ENCODE peak calls at places on chromosomes 13 and 19, in six cellular contexts. One of them, this sample, is unnamed. For H3K4me1, the result is how much of the 10 kb centered on the place peaks cover.

GRCh38 chr13:42137856-42138537 is 89.5 kb downstream of the DGKH start:
- DNase-seq in upper lobe of left lung: no peak
- DNase-seq in body of pancreas: no peak
- DNase-seq in IMR-90: peak
- DNase-seq in tibial nerve: no peak
- DNase-seq in prostate gland: no peak
- DNase-seq in this sample: no peak

GRCh38 chr19:29690842-29691241 is 24.2 kb downstream of the C19orf12 start:
- DNase-seq in tibial nerve: no peak
- DNase-seq in body of pancreas: no peak
- DNase-seq in prostate gland: no peak
- DNase-seq in IMR-90: peak
- DNase-seq in upper lobe of left lung: no peak
- DNase-seq in this sample: no peak

GRCh38 chr19:44891016-44891882 is at the start of gene TOMM40:
- DNase-seq in IMR-90: peak
- DNase-seq in tibial nerve: no peak
- DNase-seq in upper lobe of left lung: no peak
- DNase-seq in body of pancreas: peak
- DNase-seq in prostate gland: no peak
- DNase-seq in this sample: no peak

GRCh38 chr13:25180795-25181537 is 8.9 kb upstream of the AMER2 start:
- DNase-seq in tibial nerve: no peak
- DNase-seq in upper lobe of left lung: no peak
- DNase-seq in prostate gland: no peak
- DNase-seq in IMR-90: no peak
- DNase-seq in body of pancreas: no peak
- DNase-seq in this sample: no peak

GRCh38 chr19:1373534-1374249 is 10.0 kb upstream of the NDUFS7 start:
- DNase-seq in tibial nerve: no peak
- DNase-seq in upper lobe of left lung: no peak
- DNase-seq in prostate gland: no peak
- DNase-seq in IMR-90: peak
- DNase-seq in body of pancreas: peak
- DNase-seq in this sample: no peak

GRCh38 chr13:85724554-85725432 is 74.4 kb downstream of the SLITRK6 start:
- DNase-seq in body of pancreas: no peak
- DNase-seq in tibial nerve: no peak
- DNase-seq in upper lobe of left lung: no peak
- DNase-seq in IMR-90: peak
- DNase-seq in prostate gland: no peak
- DNase-seq in this sample: no peak

GRCh38 chr19:8240274-8241229 is 31.4 kb downstream of the CERS4 start:
- DNase-seq in upper lobe of left lung: peak
- DNase-seq in prostate gland: peak
- DNase-seq in IMR-90: peak
- DNase-seq in tibial nerve: peak
- DNase-seq in body of pancreas: peak
- DNase-seq in this sample: peak

GRCh38 chr13:22455036-22455435 is 725.7 kb upstream of the SGCG start:
- DNase-seq in IMR-90: no peak
- DNase-seq in tibial nerve: no peak
- DNase-seq in prostate gland: no peak
- DNase-seq in upper lobe of left lung: no peak
- DNase-seq in body of pancreas: no peak
- DNase-seq in this sample: no peak

GRCh38 chr19:7213628-7214328 is 80.4 kb downstream of the INSR start:
- DNase-seq in upper lobe of left lung: no peak
- DNase-seq in body of pancreas: no peak
- DNase-seq in prostate gland: no peak
- DNase-seq in tibial nerve: no peak
- DNase-seq in IMR-90: no peak
- DNase-seq in this sample: no peak

GRCh38 chr13:54091884-54092283 is 1063.3 kb downstream of the OLFM4 start:
- DNase-seq in upper lobe of left lung: no peak
- DNase-seq in prostate gland: no peak
- DNase-seq in body of pancreas: no peak
- DNase-seq in IMR-90: no peak
- DNase-seq in tibial nerve: no peak
- DNase-seq in this sample: no peak

GRCh38 chr13:84405286-84405685 is 523.0 kb upstream of the SLITRK1 start:
- DNase-seq in upper lobe of left lung: no peak
- DNase-seq in prostate gland: no peak
- DNase-seq in tibial nerve: no peak
- DNase-seq in IMR-90: peak
- DNase-seq in body of pancreas: no peak
- DNase-seq in this sample: no peak

GRCh38 chr19:15683411-15683810 is 10.5 kb downstream of the CYP4F12 start:
- DNase-seq in prostate gland: no peak
- DNase-seq in upper lobe of left lung: no peak
- DNase-seq in IMR-90: no peak
- DNase-seq in body of pancreas: no peak
- DNase-seq in tibial nerve: no peak
- DNase-seq in this sample: no peak

GRCh38 chr19:42325896-42326771 is 699 bp downstream of the MEGF8 start:
- DNase-seq in IMR-90: no peak
- DNase-seq in body of pancreas: no peak
- DNase-seq in prostate gland: no peak
- DNase-seq in tibial nerve: no peak
- DNase-seq in upper lobe of left lung: no peak
- DNase-seq in this sample: no peak

GRCh38 chr13:44140146-44140545 is 233.5 kb upstream of the SERP2 start:
- DNase-seq in upper lobe of left lung: no peak
- DNase-seq in tibial nerve: no peak
- DNase-seq in IMR-90: no peak
- DNase-seq in body of pancreas: no peak
- DNase-seq in prostate gland: peak
- DNase-seq in this sample: no peak

GRCh38 chr19:52640916-52641315 is 2.8 kb upstream of the ZNF83 start:
- DNase-seq in body of pancreas: no peak
- DNase-seq in IMR-90: no peak
- DNase-seq in tibial nerve: no peak
- DNase-seq in upper lobe of left lung: no peak
- DNase-seq in prostate gland: no peak
- DNase-seq in this sample: no peak

GRCh38 chr19:12778020-12778904 is 2.9 kb upstream of the HOOK2 start:
- DNase-seq in body of pancreas: peak
- DNase-seq in upper lobe of left lung: peak
- DNase-seq in tibial nerve: peak
- DNase-seq in prostate gland: peak
- DNase-seq in IMR-90: peak
- DNase-seq in this sample: peak

GRCh38 chr19:1157931-1158884 is 15.9 kb downstream of the SBNO2 start:
- DNase-seq in body of pancreas: no peak
- DNase-seq in upper lobe of left lung: no peak
- DNase-seq in prostate gland: no peak
- DNase-seq in IMR-90: no peak
- DNase-seq in tibial nerve: no peak
- DNase-seq in this sample: no peak

GRCh38 chr19:42121666-42122069 is 10.6 kb downstream of the POU2F2 start:
- DNase-seq in upper lobe of left lung: peak
- DNase-seq in tibial nerve: peak
- DNase-seq in IMR-90: peak
- DNase-seq in prostate gland: no peak
- DNase-seq in body of pancreas: no peak
- DNase-seq in this sample: no peak

GRCh38 chr19:48556825-48557224 is 4.9 kb downstream of the SULT2B1 start:
- DNase-seq in IMR-90: no peak
- DNase-seq in body of pancreas: no peak
- DNase-seq in prostate gland: no peak
- DNase-seq in upper lobe of left lung: no peak
- DNase-seq in tibial nerve: no peak
- DNase-seq in this sample: no peak

GRCh38 chr19:31113250-31113685 is 236.0 kb downstream of the TSHZ3 start:
- DNase-seq in upper lobe of left lung: no peak
- DNase-seq in tibial nerve: no peak
- DNase-seq in IMR-90: peak
- DNase-seq in prostate gland: no peak
- DNase-seq in body of pancreas: no peak
- DNase-seq in this sample: no peak

GRCh38 chr13:110944121-110944967 is 29.5 kb upstream of the ANKRD10 start:
- DNase-seq in tibial nerve: no peak
- DNase-seq in IMR-90: peak
- DNase-seq in prostate gland: peak
- DNase-seq in upper lobe of left lung: peak
- DNase-seq in body of pancreas: peak
- DNase-seq in this sample: no peak
- TF ChIP-seq CTCF in tibial nerve: peak
- TF ChIP-seq CTCF in IMR-90: peak
- TF ChIP-seq CTCF in prostate gland: peak
- TF ChIP-seq CTCF in upper lobe of left lung: peak
- TF ChIP-seq CTCF in body of pancreas: peak
- TF ChIP-seq CTCF in this sample: peak

GRCh38 chr19:57668635-57669034 is at the start of gene ZSCAN4:
- DNase-seq in tibial nerve: no peak
- DNase-seq in upper lobe of left lung: no peak
- DNase-seq in body of pancreas: no peak
- DNase-seq in IMR-90: no peak
- DNase-seq in prostate gland: no peak
- DNase-seq in this sample: no peak

GRCh38 chr19:57665261-57665806 is 3.4 kb upstream of the ZSCAN4 start:
- DNase-seq in body of pancreas: no peak
- DNase-seq in prostate gland: no peak
- DNase-seq in upper lobe of left lung: no peak
- DNase-seq in IMR-90: no peak
- DNase-seq in tibial nerve: no peak
- DNase-seq in this sample: no peak

GRCh38 chr19:57667220-57667619 is 1.5 kb upstream of the ZSCAN4 start:
- DNase-seq in upper lobe of left lung: no peak
- DNase-seq in IMR-90: no peak
- DNase-seq in body of pancreas: no peak
- DNase-seq in tibial nerve: no peak
- DNase-seq in prostate gland: no peak
- DNase-seq in this sample: no peak

DNA sequence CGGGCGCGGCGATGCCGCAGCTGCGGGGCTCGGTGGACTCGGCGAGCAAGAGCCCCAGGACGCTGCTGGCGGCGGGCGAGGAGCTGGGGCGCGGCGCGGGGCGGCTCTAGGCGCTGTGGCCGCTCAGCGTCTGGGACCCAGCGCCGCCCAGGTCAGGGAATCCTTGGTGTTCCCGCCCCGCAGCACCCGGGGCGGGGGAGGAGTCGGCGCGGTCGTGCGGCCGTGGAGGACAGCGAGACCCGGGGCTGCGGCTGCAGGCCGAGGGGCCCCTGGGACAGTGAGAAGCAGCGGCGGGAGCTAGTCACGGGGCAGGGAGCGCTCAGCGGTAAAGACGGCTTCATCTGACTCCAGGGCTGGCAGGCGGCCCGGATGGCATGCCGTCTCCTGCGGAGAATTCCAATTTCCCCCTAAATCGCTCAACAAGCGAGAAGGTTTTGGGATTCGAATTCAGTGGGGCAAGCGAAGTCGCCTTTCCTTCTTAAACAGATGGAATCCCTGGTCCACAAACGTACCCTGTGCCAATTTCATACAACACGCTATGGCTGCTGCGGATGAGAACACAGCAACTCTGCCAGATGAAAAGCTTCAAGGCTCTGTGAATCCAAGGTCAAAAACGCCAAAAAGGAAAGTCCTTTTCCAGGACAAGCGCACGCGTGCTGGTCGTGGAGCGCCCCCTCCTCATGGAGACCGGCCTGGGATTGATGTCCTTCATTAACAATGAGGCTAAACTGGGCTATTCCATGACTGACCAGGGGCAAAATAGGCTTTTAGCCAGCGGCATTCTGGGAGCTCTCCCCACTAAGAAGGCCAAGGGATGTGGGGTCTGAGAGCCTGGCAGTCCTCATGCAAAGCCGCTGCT is 4.2 kb upstream of the ZSCAN4 start:
- DNase-seq in prostate gland: peak
- DNase-seq in tibial nerve: no peak
- DNase-seq in body of pancreas: peak
- DNase-seq in upper lobe of left lung: peak
- DNase-seq in IMR-90: peak
- DNase-seq in this sample: peak
- TF ChIP-seq POLR2A in prostate gland: peak
- TF ChIP-seq POLR2A in tibial nerve: no peak
- TF ChIP-seq POLR2A in body of pancreas: no peak
- TF ChIP-seq POLR2A in upper lobe of left lung: no peak
- TF ChIP-seq POLR2A in IMR-90: no peak
- TF ChIP-seq POLR2A in this sample: no peak

DNA sequence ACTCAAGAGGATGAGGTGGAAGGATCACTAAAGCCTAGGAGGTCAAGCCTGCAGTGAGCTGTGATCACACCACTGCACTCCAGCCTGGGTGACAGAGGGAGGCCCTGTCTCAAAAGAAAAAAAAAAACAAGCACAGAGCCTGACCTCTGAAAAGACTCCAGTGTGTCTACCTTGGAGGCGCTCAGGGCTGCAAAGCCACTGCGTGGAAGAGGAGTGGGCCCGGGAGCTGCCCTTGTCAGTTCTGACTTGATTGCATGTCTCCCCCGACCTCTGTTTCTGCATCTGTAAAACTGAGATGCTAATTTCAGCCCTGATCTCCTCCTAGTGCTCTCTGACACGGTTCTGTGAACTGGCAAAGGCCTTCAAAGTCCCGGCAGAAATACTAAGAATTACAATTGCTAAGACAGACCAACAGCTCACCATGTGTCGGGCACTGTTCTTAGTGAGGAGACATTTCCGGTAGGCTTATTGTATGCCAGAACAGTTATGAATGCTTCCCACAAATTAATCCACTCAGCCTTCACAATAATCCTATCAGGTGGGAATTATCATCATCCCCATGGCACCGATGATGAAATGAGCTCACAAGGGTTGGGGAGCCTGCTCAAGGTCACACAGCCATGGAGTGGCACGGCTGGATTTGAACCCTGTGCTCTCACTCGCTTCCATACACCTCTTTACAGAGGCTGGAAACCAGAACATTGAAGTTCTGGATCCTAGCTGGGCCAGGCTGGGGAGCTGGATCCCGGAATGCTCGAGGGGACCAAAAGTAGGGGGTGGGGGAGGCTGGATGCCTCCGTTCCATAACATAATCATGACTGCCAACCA is 3.5 kb downstream of the AKT2 start:
- DNase-seq in upper lobe of left lung: no peak
- DNase-seq in prostate gland: no peak
- DNase-seq in IMR-90: no peak
- DNase-seq in tibial nerve: no peak
- DNase-seq in body of pancreas: no peak
- DNase-seq in this sample: no peak
- H3K4me1 ChIP-seq in upper lobe of left lung: under half
- H3K4me1 ChIP-seq in prostate gland: under half
- H3K4me1 ChIP-seq in IMR-90: under half
- H3K4me1 ChIP-seq in tibial nerve: under half
- H3K4me1 ChIP-seq in body of pancreas: half or more
- H3K4me1 ChIP-seq in this sample: under half

GRCh38 chr19:18817574-18817973 is 14.2 kb upstream of the UPF1 start:
- DNase-seq in tibial nerve: no peak
- DNase-seq in IMR-90: no peak
- DNase-seq in upper lobe of left lung: no peak
- DNase-seq in prostate gland: no peak
- DNase-seq in body of pancreas: no peak
- DNase-seq in this sample: no peak

GRCh38 chr19:18815673-18816072 is 16.1 kb upstream of the UPF1 start:
- DNase-seq in upper lobe of left lung: no peak
- DNase-seq in body of pancreas: no peak
- DNase-seq in tibial nerve: no peak
- DNase-seq in prostate gland: no peak
- DNase-seq in IMR-90: peak
- DNase-seq in this sample: no peak

GRCh38 chr19:18809149-18809978 is 18.3 kb upstream of the COMP start:
- DNase-seq in prostate gland: peak
- DNase-seq in IMR-90: peak
- DNase-seq in body of pancreas: peak
- DNase-seq in upper lobe of left lung: peak
- DNase-seq in tibial nerve: peak
- DNase-seq in this sample: peak

GRCh38 chr19:18814063-18814462 is 17.7 kb upstream of the UPF1 start:
- DNase-seq in upper lobe of left lung: no peak
- DNase-seq in tibial nerve: peak
- DNase-seq in IMR-90: no peak
- DNase-seq in prostate gland: no peak
- DNase-seq in body of pancreas: no peak
- DNase-seq in this sample: no peak
- TF ChIP-seq CTCF in upper lobe of left lung: no peak
- TF ChIP-seq CTCF in tibial nerve: no peak
- TF ChIP-seq CTCF in IMR-90: peak
- TF ChIP-seq CTCF in prostate gland: no peak
- TF ChIP-seq CTCF in body of pancreas: no peak
- TF ChIP-seq CTCF in this sample: no peak

This sample was measured in uterus.